ENCODE peak calls at places on chromosomes 12 and 14, in six cellular contexts. G, A, Q, D, R and W are unnamed samples.

GRCh38 chr14:100486025-100486828 is 101.0 kb downstream of the BEGAIN start:
- DNase-seq in G (peak; percentile 98), A (peak; percentile 67), Q (peak; percentile 89), D (peak; percentile 28), R (no peak), W (peak; percentile 60)

GRCh38 chr14:101225116-101225728 is 321.7 kb upstream of the RTL1 start:
- DNase-seq in G (no peak), A (peak; percentile 49), Q (peak; percentile 20), D (no peak), R (no peak), W (no peak)

GRCh38 chr14:56874375-56874774 is 64.1 kb upstream of the OTX2 start:
- DNase-seq in G (peak; percentile 8), A (no peak), Q (peak; percentile 68), D (no peak), R (no peak), W (peak; percentile 19)

GRCh38 chr14:34301107-34301734 is 160.8 kb downstream of the SPTSSA start:
- DNase-seq in G (peak; percentile 35), A (peak; percentile 31), Q (no peak), D (no peak), R (no peak), W (peak; percentile 54)

GRCh38 chr12:102478416-102479098 is 1.8 kb downstream of the IGF1 start:
- DNase-seq in G (no peak), A (no peak), Q (peak; percentile 47), D (peak; percentile 48), R (no peak), W (no peak)

GRCh38 chr14:92964124-92965109 is 41.5 kb downstream of the CHGA start:
- DNase-seq in G (no peak), A (no peak), Q (no peak), D (no peak), R (no peak), W (no peak)

GRCh38 chr14:74085828-74086227 is 1.1 kb downstream of the LIN52 start:
- DNase-seq in G (no peak), A (no peak), Q (no peak), D (peak; percentile 72), R (no peak), W (no peak)

GRCh38 chr14:94476018-94476417 is at the start of gene SERPINA9:
- DNase-seq in G (no peak), A (no peak), Q (peak; percentile 6), D (no peak), R (no peak), W (no peak)

GRCh38 chr12:56749364-56749763 is 2.8 kb downstream of the PRIM1 start:
- DNase-seq in G (no peak), A (no peak), Q (no peak), D (no peak), R (no peak), W (no peak)

GRCh38 chr12:1553987-1554982 is 40.1 kb downstream of the FBXL14 start:
- DNase-seq in G (no peak), A (no peak), Q (peak; percentile 28), D (peak; percentile 82), R (no peak), W (no peak)

GRCh38 chr12:110431957-110432587 is 18.1 kb downstream of the ARPC3 start:
- DNase-seq in G (no peak), A (no peak), Q (no peak), D (peak; percentile 31), R (no peak), W (no peak)

GRCh38 chr14:91241848-91242247 is 2.7 kb downstream of the GPR68 start:
- DNase-seq in G (no peak), A (no peak), Q (no peak), D (peak; percentile 43), R (no peak), W (no peak)

GRCh38 chr14:64265222-64265621 is 28.9 kb downstream of the ESR2 start:
- DNase-seq in G (no peak), A (no peak), Q (no peak), D (no peak), R (no peak), W (no peak)

GRCh38 chr14:100159107-100159864 is at the start of gene DEGS2:
- DNase-seq in G (peak; percentile 69), A (peak; percentile 34), Q (peak; percentile 79), D (peak; percentile 68), R (peak; percentile 76), W (peak; percentile 59)

GRCh38 chr14:59248170-59248569 is 59.7 kb downstream of the DAAM1 start:
- DNase-seq in G (no peak), A (no peak), Q (no peak), D (no peak), R (no peak), W (no peak)

GRCh38 chr14:100375273-100375962 is 52.3 kb downstream of the SLC25A47 start:
- DNase-seq in G (peak; percentile 36), A (peak; percentile 59), Q (peak; percentile 56), D (peak; percentile 78), R (no peak), W (peak; percentile 76)

GRCh38 chr12:95940514-95940913 is 1.9 kb downstream of the CCDC38 start:
- DNase-seq in G (no peak), A (no peak), Q (no peak), D (no peak), R (no peak), W (no peak)

GRCh38 chr14:62629070-62629580 is 416.1 kb downstream of the KCNH5 start:
- DNase-seq in G (no peak), A (no peak), Q (no peak), D (no peak), R (no peak), W (no peak)

GRCh38 chr14:53912121-53912520 is 44.5 kb downstream of the BMP4 start:
- DNase-seq in G (no peak), A (no peak), Q (no peak), D (no peak), R (no peak), W (no peak)
- TF ChIP-seq CTCF in G (no peak), A (no peak), Q (no peak), D (no peak), R (no peak), W (no peak)

DNA sequence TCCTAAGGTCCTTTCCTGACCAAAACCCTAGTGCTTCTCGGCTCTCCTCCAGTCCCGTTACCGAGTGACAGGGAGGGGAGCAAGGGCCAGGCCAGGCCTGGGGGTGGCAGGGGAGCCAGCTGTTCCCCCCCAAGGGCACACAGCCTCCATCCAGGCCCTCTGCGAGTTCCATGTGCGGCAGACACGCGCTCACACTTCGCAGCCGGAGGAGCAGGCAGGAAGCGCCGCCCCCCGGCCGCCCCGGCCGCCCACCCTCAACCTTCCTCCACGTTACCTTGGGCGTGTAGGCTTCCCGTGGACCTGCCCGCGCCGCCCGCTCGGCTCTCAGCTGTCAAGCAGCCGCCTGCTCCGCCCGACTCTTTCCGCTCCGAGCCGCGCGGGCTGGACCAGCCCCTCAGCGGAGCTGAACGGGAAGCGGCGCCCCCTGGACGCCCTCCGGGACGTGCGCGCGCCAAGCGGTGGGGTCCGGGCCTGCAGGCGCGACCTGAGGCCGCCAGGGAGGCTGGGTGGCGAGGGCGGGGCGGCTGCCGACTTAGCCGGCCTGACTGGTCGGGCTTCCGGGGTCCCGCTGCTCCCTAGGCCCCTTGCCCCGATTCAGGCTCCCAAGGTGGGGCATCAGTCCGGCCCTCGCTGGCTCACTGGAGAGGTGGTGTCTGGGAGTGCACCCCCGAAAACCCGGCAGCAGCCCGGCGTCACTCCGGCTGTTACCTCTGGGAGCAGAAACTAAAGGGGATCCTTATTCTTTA is at the start of gene CRACR2A:
- DNase-seq in G (peak; percentile 86), A (peak; percentile 89), Q (peak; percentile 90), D (peak; percentile 91), R (no peak), W (peak; percentile 85)
- TF ChIP-seq CTCF in G (peak; percentile 62), A (peak; percentile 73), Q (peak; percentile 86), D (peak; percentile 47), R (peak; percentile 20), W (peak; percentile 76)

GRCh38 chr14:105168496-105168978 is at the start of gene JAG2:
- DNase-seq in G (peak; percentile 66), A (no peak), Q (peak; percentile 73), D (no peak), R (peak; percentile 76), W (peak; percentile 64)

GRCh38 chr14:105168979-105169507 is 467 bp upstream of the JAG2 start:
- DNase-seq in G (peak; percentile 60), A (peak; percentile 80), Q (peak; percentile 77), D (peak; percentile 45), R (no peak), W (no peak)

GRCh38 chr14:105168093-105168420 is 519 bp downstream of the JAG2 start:
- DNase-seq in G (no peak), A (peak; percentile 54), Q (no peak), D (no peak), R (no peak), W (no peak)

GRCh38 chr14:105166571-105167302 is 1.8 kb downstream of the JAG2 start:
- DNase-seq in G (no peak), A (no peak), Q (no peak), D (no peak), R (no peak), W (no peak)

GRCh38 chr14:105167303-105168092 is 1.1 kb downstream of the JAG2 start:
- DNase-seq in G (peak; percentile 61), A (peak; percentile 74), Q (peak; percentile 50), D (peak; percentile 37), R (no peak), W (peak; percentile 27)
- TF ChIP-seq CTCF in G (no peak), A (peak; percentile 14), Q (peak; percentile 43), D (no peak), R (no peak), W (no peak)

GRCh38 chr12:79121486-79121885 is 256.9 kb downstream of the SYT1 start:
- DNase-seq in G (no peak), A (peak; percentile 5), Q (peak; percentile 32), D (no peak), R (no peak), W (peak; percentile 14)
- TF ChIP-seq CTCF in G (peak; percentile 34), A (no peak), Q (peak; percentile 70), D (peak; percentile 39), R (peak; percentile 13), W (peak; percentile 45)

DNA sequence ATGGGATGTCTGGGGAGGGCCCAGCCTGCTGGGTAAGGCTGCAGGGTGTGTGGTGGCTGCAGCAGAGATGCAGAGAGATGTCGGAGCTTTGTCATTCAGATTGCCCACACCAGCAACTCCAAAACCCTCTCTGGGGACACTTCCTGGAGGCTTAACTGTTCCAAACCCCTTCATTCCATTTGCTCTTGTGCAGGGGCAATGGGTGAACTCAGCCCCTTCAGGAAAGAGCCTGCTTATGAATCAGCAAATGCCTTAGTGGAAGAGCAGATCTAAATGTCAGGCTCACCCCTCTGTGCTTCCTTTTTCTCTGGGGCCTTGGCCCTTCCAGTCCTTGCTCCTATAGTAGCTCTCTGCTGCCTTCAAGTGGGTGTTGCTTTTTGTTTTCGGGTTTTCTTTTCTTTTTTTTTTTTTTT is 36.7 kb upstream of the GPATCH2L start:
- DNase-seq in G (no peak), A (no peak), Q (peak; percentile 75), D (no peak), R (no peak), W (no peak)
- TF ChIP-seq CTCF in G (no peak), A (no peak), Q (peak; percentile 49), D (peak; percentile 8), R (no peak), W (no peak)

DNA sequence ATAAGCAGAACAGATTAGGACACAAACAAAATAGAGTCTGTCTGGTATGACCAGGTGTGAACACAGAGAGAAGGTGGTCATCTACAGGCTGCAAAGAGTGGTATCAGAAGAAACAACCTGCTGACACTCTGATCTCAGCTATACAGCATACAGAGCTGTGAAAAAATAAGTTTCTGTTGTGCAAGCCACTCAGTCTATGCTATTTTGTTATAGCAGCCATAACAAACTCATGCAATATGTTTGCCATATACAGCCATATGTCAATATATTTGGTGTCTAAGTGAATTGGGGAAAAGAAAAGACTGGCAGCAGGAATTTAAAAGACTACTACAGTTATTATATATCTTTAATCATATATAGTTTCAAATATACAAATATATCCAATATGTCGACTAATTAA is 300.9 kb downstream of the SOX5 start:
- DNase-seq in G (no peak), A (no peak), Q (no peak), D (no peak), R (no peak), W (no peak)
- TF ChIP-seq CTCF in G (no peak), A (no peak), Q (no peak), D (no peak), R (no peak), W (no peak)